ENCODE peak calls at places on chromosomes 7 and 10, in six cellular contexts. One of them, this sample, is unnamed.

GRCh38 chr10:124496150-124496549 is 34.5 kb downstream of the LHPP start:
- DNase-seq in GM06990: no peak
- DNase-seq in Panc1: no peak
- DNase-seq in T-helper 17 cell: no peak
- DNase-seq in HCT116: no peak
- DNase-seq in glomerular endothelial cell: no peak
- DNase-seq in this sample: no peak

GRCh38 chr10:50281210-50281966 is 30.1 kb upstream of the ASAH2 start:
- DNase-seq in GM06990: no peak
- DNase-seq in Panc1: no peak
- DNase-seq in T-helper 17 cell: no peak
- DNase-seq in HCT116: no peak
- DNase-seq in glomerular endothelial cell: no peak
- DNase-seq in this sample: no peak

GRCh38 chr7:20404371-20404770 is 73.7 kb downstream of the ITGB8 start:
- DNase-seq in T-helper 17 cell: no peak
- DNase-seq in Panc1: no peak
- DNase-seq in glomerular endothelial cell: no peak
- DNase-seq in HCT116: no peak
- DNase-seq in GM06990: no peak
- DNase-seq in this sample: no peak

GRCh38 chr10:126090911-126091728 is 194.8 kb downstream of the FANK1 start:
- DNase-seq in Panc1: peak
- DNase-seq in T-helper 17 cell: no peak
- DNase-seq in GM06990: no peak
- DNase-seq in glomerular endothelial cell: no peak
- DNase-seq in HCT116: no peak
- DNase-seq in this sample: peak

GRCh38 chr10:96038476-96039387 is 4.7 kb upstream of the CCNJ start:
- DNase-seq in GM06990: no peak
- DNase-seq in glomerular endothelial cell: no peak
- DNase-seq in T-helper 17 cell: no peak
- DNase-seq in HCT116: no peak
- DNase-seq in Panc1: no peak
- DNase-seq in this sample: no peak

GRCh38 chr10:71621783-71622526 is 97.6 kb downstream of the C10orf105 start:
- DNase-seq in Panc1: no peak
- DNase-seq in HCT116: peak
- DNase-seq in glomerular endothelial cell: no peak
- DNase-seq in T-helper 17 cell: no peak
- DNase-seq in GM06990: no peak
- DNase-seq in this sample: peak

GRCh38 chr7:139730746-139731612 is 46.8 kb downstream of the HIPK2 start:
- DNase-seq in T-helper 17 cell: no peak
- DNase-seq in GM06990: peak
- DNase-seq in glomerular endothelial cell: no peak
- DNase-seq in Panc1: no peak
- DNase-seq in HCT116: no peak
- DNase-seq in this sample: peak

GRCh38 chr10:89249066-89249465 is 2.5 kb downstream of the LIPA start:
- DNase-seq in HCT116: no peak
- DNase-seq in glomerular endothelial cell: no peak
- DNase-seq in T-helper 17 cell: no peak
- DNase-seq in Panc1: no peak
- DNase-seq in GM06990: no peak
- DNase-seq in this sample: no peak

GRCh38 chr7:93315896-93316295 is 83.7 kb downstream of the VPS50 start:
- DNase-seq in GM06990: no peak
- DNase-seq in HCT116: no peak
- DNase-seq in Panc1: no peak
- DNase-seq in T-helper 17 cell: no peak
- DNase-seq in glomerular endothelial cell: peak
- DNase-seq in this sample: no peak

GRCh38 chr7:31104361-31105255 is 52.5 kb downstream of the ADCYAP1R1 start:
- DNase-seq in HCT116: no peak
- DNase-seq in GM06990: no peak
- DNase-seq in Panc1: no peak
- DNase-seq in glomerular endothelial cell: no peak
- DNase-seq in T-helper 17 cell: no peak
- DNase-seq in this sample: no peak

GRCh38 chr7:2787251-2787968 is 56.7 kb downstream of the GNA12 start:
- DNase-seq in GM06990: no peak
- DNase-seq in glomerular endothelial cell: no peak
- DNase-seq in Panc1: no peak
- DNase-seq in T-helper 17 cell: no peak
- DNase-seq in HCT116: no peak
- DNase-seq in this sample: peak

GRCh38 chr10:131708225-131708624 is 192.6 kb upstream of the PPP2R2D start:
- DNase-seq in glomerular endothelial cell: no peak
- DNase-seq in T-helper 17 cell: no peak
- DNase-seq in HCT116: no peak
- DNase-seq in GM06990: no peak
- DNase-seq in Panc1: no peak
- DNase-seq in this sample: no peak

GRCh38 chr10:34102917-34103506 is 712.1 kb downstream of the PARD3 start:
- DNase-seq in Panc1: no peak
- DNase-seq in GM06990: no peak
- DNase-seq in T-helper 17 cell: no peak
- DNase-seq in HCT116: no peak
- DNase-seq in glomerular endothelial cell: no peak
- DNase-seq in this sample: peak

GRCh38 chr10:118804262-118804773 is 49.5 kb upstream of the CACUL1 start:
- DNase-seq in GM06990: no peak
- DNase-seq in glomerular endothelial cell: no peak
- DNase-seq in T-helper 17 cell: no peak
- DNase-seq in HCT116: no peak
- DNase-seq in Panc1: no peak
- DNase-seq in this sample: no peak

GRCh38 chr7:108146070-108146842 is 16.1 kb upstream of the LAMB4 start:
- DNase-seq in Panc1: peak
- DNase-seq in HCT116: peak
- DNase-seq in T-helper 17 cell: no peak
- DNase-seq in GM06990: peak
- DNase-seq in glomerular endothelial cell: peak
- DNase-seq in this sample: peak

GRCh38 chr10:126013489-126014281 is 117.3 kb downstream of the FANK1 start:
- DNase-seq in Panc1: peak
- DNase-seq in glomerular endothelial cell: no peak
- DNase-seq in GM06990: peak
- DNase-seq in HCT116: no peak
- DNase-seq in T-helper 17 cell: no peak
- DNase-seq in this sample: peak

GRCh38 chr10:84607523-84607922 is 279.1 kb downstream of the CCSER2 start:
- DNase-seq in GM06990: no peak
- DNase-seq in glomerular endothelial cell: no peak
- DNase-seq in T-helper 17 cell: no peak
- DNase-seq in HCT116: no peak
- DNase-seq in Panc1: no peak
- DNase-seq in this sample: no peak

GRCh38 chr7:30465342-30466170 is 13.0 kb downstream of the NOD1 start:
- DNase-seq in glomerular endothelial cell: no peak
- DNase-seq in Panc1: no peak
- DNase-seq in HCT116: no peak
- DNase-seq in T-helper 17 cell: no peak
- DNase-seq in GM06990: no peak
- DNase-seq in this sample: peak

GRCh38 chr7:143518941-143519340 is 41.3 kb downstream of the TAS2R41 start:
- DNase-seq in GM06990: no peak
- DNase-seq in HCT116: no peak
- DNase-seq in glomerular endothelial cell: no peak
- DNase-seq in Panc1: no peak
- DNase-seq in T-helper 17 cell: no peak
- DNase-seq in this sample: no peak

GRCh38 chr7:145534301-145534700 is 582.3 kb upstream of the CNTNAP2 start:
- DNase-seq in Panc1: no peak
- DNase-seq in GM06990: no peak
- DNase-seq in T-helper 17 cell: no peak
- DNase-seq in HCT116: no peak
- DNase-seq in glomerular endothelial cell: no peak
- DNase-seq in this sample: no peak

GRCh38 chr10:63133787-63134557 is 844 bp downstream of the NRBF2 start:
- DNase-seq in Panc1: no peak
- DNase-seq in T-helper 17 cell: no peak
- DNase-seq in HCT116: no peak
- DNase-seq in GM06990: no peak
- DNase-seq in glomerular endothelial cell: no peak
- DNase-seq in this sample: peak

GRCh38 chr7:80379034-80379433 is 132.8 kb downstream of the GNAT3 start:
- DNase-seq in HCT116: no peak
- DNase-seq in glomerular endothelial cell: peak
- DNase-seq in Panc1: no peak
- DNase-seq in GM06990: no peak
- DNase-seq in T-helper 17 cell: no peak
- DNase-seq in this sample: peak

GRCh38 chr7:91554893-91555292 is 290.7 kb downstream of the FZD1 start:
- DNase-seq in HCT116: no peak
- DNase-seq in glomerular endothelial cell: no peak
- DNase-seq in Panc1: no peak
- DNase-seq in GM06990: no peak
- DNase-seq in T-helper 17 cell: no peak
- DNase-seq in this sample: no peak

GRCh38 chr10:69479241-69479730 is 28.0 kb downstream of the TSPAN15 start:
- DNase-seq in glomerular endothelial cell: no peak
- DNase-seq in Panc1: no peak
- DNase-seq in GM06990: no peak
- DNase-seq in T-helper 17 cell: no peak
- DNase-seq in HCT116: no peak
- DNase-seq in this sample: no peak

GRCh38 chr7:43535810-43536585 is 46.9 kb upstream of the STK17A start:
- DNase-seq in HCT116: no peak
- DNase-seq in GM06990: no peak
- DNase-seq in T-helper 17 cell: no peak
- DNase-seq in glomerular endothelial cell: no peak
- DNase-seq in Panc1: no peak
- DNase-seq in this sample: peak

GRCh38 chr7:71408276-71408675 is 276.3 kb downstream of the GALNT17 start:
- DNase-seq in HCT116: no peak
- DNase-seq in glomerular endothelial cell: no peak
- DNase-seq in Panc1: no peak
- DNase-seq in GM06990: no peak
- DNase-seq in T-helper 17 cell: no peak
- DNase-seq in this sample: no peak

GRCh38 chr7:100153713-100154519 is 4.6 kb downstream of the TRAPPC14 start:
- DNase-seq in HCT116: no peak
- DNase-seq in glomerular endothelial cell: no peak
- DNase-seq in Panc1: no peak
- DNase-seq in GM06990: no peak
- DNase-seq in T-helper 17 cell: no peak
- DNase-seq in this sample: no peak

GRCh38 chr7:100865971-100866720 is 1.0 kb upstream of the TRIP6 start:
- DNase-seq in glomerular endothelial cell: no peak
- DNase-seq in GM06990: no peak
- DNase-seq in HCT116: peak
- DNase-seq in Panc1: no peak
- DNase-seq in T-helper 17 cell: no peak
- DNase-seq in this sample: no peak

GRCh38 chr10:70448236-70448635 is 6.8 kb upstream of the NODAL start:
- DNase-seq in Panc1: no peak
- DNase-seq in GM06990: no peak
- DNase-seq in glomerular endothelial cell: no peak
- DNase-seq in T-helper 17 cell: no peak
- DNase-seq in HCT116: no peak
- DNase-seq in this sample: peak

GRCh38 chr10:63698815-63699205 is 177.6 kb downstream of the REEP3 start:
- DNase-seq in HCT116: no peak
- DNase-seq in T-helper 17 cell: no peak
- DNase-seq in GM06990: no peak
- DNase-seq in Panc1: no peak
- DNase-seq in glomerular endothelial cell: no peak
- DNase-seq in this sample: peak

GRCh38 chr7:80681272-80681885 is 42.9 kb downstream of the CD36 start:
- DNase-seq in HCT116: peak
- DNase-seq in GM06990: no peak
- DNase-seq in T-helper 17 cell: no peak
- DNase-seq in Panc1: no peak
- DNase-seq in glomerular endothelial cell: no peak
- DNase-seq in this sample: peak

GRCh38 chr10:30527623-30528426 is 93.8 kb downstream of the MAP3K8 start:
- DNase-seq in HCT116: no peak
- DNase-seq in Panc1: no peak
- DNase-seq in GM06990: no peak
- DNase-seq in T-helper 17 cell: no peak
- DNase-seq in glomerular endothelial cell: no peak
- DNase-seq in this sample: no peak

GRCh38 chr7:149885191-149886017 is 11.6 kb downstream of the ATP6V0E2 start:
- DNase-seq in T-helper 17 cell: no peak
- DNase-seq in Panc1: no peak
- DNase-seq in GM06990: no peak
- DNase-seq in glomerular endothelial cell: no peak
- DNase-seq in HCT116: no peak
- DNase-seq in this sample: no peak

GRCh38 chr7:1059200-1060091 is 15.1 kb downstream of the GPR146 start:
- DNase-seq in Panc1: no peak
- DNase-seq in T-helper 17 cell: no peak
- DNase-seq in HCT116: peak
- DNase-seq in glomerular endothelial cell: no peak
- DNase-seq in GM06990: peak
- DNase-seq in this sample: peak

This sample was measured in amniotic epithelial cell.